ENCODE peak calls at places on chromosome 17, in seven cellular contexts. M, G, Y, F, D, T and J are unnamed samples.

GRCh38 chr17:27264068-27264812 is 29.7 kb upstream of the WSB1 start:
- DNase-seq in Y (no peak), G (no peak), F (no peak), D (no peak), M (no peak), T (no peak), J (no peak)

GRCh38 chr17:66165537-66166123 is 26.3 kb downstream of the CEP112 start:
- DNase-seq in T (peak; percentile 47), M (peak; percentile 35), Y (no peak), G (peak; percentile 10), F (no peak), D (no peak), J (peak; percentile 20)

GRCh38 chr17:4584125-4584834 is at the start of gene SMTNL2:
- DNase-seq in Y (no peak), F (peak; percentile 80), T (no peak), M (no peak), D (no peak), G (no peak), J (no peak)

GRCh38 chr17:49216482-49216881 is 6.0 kb downstream of the ABI3 start:
- DNase-seq in F (no peak), T (no peak), M (no peak), Y (no peak), G (no peak), D (no peak), J (no peak)

GRCh38 chr17:8056976-8057625 is 18.2 kb downstream of the ALOX15B start:
- DNase-seq in Y (peak; percentile 18), T (no peak), M (no peak), D (peak; percentile 48), G (no peak), F (no peak), J (no peak)

GRCh38 chr17:155576-155975 is 18.2 kb downstream of the SCGB1C2 start:
- DNase-seq in D (peak; percentile 28), F (no peak), G (no peak), T (no peak), M (no peak), Y (no peak), J (no peak)

GRCh38 chr17:66348605-66349165 is 46.3 kb downstream of the PRKCA start:
- DNase-seq in G (peak; percentile 39), Y (no peak), M (peak; percentile 40), T (no peak), D (no peak), F (no peak), J (peak; percentile 43)

GRCh38 chr17:57090560-57091185 is 5.6 kb downstream of the AKAP1 start:
- DNase-seq in T (no peak), M (peak; percentile 29), F (no peak), G (no peak), Y (no peak), D (no peak), J (no peak)

GRCh38 chr17:73932216-73932749 is 271.2 kb upstream of the RPL38 start:
- DNase-seq in M (no peak), T (no peak), F (no peak), Y (no peak), G (no peak), D (no peak), J (no peak)

GRCh38 chr17:8224891-8225812 is 14.8 kb upstream of the AURKB start:
- DNase-seq in G (no peak), T (no peak), Y (no peak), M (no peak), F (no peak), D (no peak), J (no peak)

DNA sequence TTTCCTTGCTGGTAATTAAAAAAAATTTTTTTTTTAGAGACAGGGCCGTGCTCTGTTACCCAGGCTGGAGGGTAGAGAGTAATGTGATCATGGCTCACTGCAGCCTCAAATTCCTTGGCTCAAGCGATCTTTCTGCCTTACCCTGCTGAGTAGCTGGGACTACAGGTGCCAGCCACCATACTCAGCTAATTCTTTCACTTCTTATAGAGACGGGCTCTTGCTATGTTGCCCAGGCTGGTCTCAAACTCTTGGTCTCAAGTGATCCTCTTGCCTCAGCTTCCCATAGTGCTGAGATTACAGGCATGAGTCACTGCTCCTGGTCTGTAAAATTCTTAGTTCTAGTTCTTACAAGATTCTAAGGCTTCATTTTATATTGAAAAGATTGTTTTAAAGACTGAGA is 11.1 kb downstream of the SMIM36 start:
- DNase-seq in F (no peak), Y (no peak), G (no peak), M (no peak), D (no peak), T (no peak), J (no peak)
- H3K4me3 ChIP-seq in F (no peak overlapping the region), Y (no peak overlapping the region), G (no peak overlapping the region), M (no peak overlapping the region), D (no peak overlapping the region), T (no peak overlapping the region), J (no peak overlapping the region)

DNA sequence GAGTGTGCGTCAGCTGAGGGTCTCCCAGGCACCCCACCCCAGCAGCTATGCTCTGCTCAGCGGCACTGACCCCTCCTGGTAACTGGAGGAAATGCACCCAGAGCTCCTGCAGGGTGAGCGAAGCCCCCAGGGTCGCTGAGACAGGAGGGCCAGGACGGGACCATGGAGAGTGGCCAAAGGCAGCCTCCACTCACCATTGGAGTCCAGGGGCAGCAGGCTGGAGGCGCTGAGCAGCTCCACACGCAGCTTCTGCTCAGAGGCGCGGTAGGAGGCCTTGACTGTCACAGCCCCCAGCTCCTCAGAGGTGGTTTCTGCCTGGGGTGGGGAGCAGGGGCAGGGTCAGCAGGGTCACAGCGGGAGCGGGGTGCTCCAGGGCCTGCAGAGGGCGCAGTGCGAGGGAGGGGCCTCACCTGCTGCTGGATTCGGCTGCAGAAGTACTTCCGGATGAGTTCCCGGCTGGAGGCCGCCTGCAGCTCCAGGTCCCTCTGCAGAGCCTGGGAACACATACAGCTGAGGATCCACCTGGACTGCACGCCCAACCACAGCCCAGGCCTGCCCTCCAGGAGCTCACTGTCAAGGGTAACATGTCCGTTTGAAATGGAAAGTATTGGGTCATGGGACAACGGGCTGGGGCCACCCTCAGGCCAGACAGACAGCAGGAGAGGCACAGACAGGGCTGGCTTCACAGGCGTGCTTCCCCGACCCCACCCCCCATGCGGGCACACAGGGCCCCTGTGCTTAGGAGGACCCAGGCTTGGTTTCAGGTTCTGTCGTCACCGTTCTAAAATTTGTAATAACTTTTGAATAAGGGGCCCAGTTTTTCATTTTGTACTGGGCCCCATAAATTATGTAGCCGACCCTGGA is 13.8 kb downstream of the UNC13D start:
- DNase-seq in D (no peak), G (no peak), F (no peak), Y (no peak), M (no peak), T (no peak), J (no peak)
- H3K4me3 ChIP-seq in D (no peak overlapping the region), G (no peak overlapping the region), F (no peak overlapping the region), Y (no peak overlapping the region), M (no peak overlapping the region), T (no peak overlapping the region), J (no peak overlapping the region)

GRCh38 chr17:78670850-78671291 is 93.7 kb upstream of the DNAH17 start:
- DNase-seq in Y (no peak), F (no peak), D (no peak), T (no peak), M (no peak), G (no peak), J (no peak)
- H3K4me3 ChIP-seq in Y (no peak overlapping the region), F (no peak overlapping the region), D (no peak overlapping the region), T (no peak overlapping the region), M (no peak overlapping the region), G (no peak overlapping the region), J (no peak overlapping the region)

DNA sequence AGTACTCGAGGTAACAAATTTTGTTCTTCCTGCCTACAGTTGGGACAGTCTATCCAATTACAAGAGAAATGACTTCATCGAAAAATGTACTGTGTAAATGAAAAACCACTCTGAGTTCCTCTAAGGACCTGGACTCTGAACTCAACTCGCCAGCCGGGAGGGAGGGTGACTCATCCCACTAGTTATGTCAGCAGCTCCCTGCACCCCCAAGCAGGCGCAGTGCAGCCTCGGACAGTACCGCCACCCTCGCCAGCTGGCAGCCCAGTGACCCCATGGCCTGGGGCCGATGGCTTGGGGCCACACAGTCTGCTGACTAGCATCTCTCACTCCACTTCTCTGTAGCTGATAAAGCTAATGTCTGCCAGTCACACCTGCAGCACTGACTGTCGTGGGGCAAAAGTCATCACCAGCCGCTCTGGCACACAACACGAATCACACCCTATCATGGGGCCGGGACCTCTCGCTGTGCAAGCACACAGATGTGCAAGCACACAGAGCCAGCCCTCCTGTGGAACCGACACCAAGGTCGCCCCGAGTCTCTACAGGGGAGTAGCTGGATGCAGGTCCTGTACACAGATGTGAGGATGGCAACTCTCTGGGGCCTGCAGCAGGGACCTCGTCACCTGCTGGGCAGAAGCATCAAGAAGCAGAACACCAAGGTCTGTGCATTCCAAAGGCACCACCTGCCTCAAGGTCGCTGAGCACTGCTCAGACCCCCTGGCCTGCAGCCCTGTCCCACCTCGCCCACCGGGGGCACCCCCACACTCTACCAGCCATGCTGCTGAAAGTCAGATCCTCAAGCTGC is 5.7 kb downstream of the CSNK1D start:
- DNase-seq in M (peak; percentile 86), Y (peak; percentile 90), G (peak; percentile 86), D (peak; percentile 94), F (peak; percentile 94), T (no peak), J (peak; percentile 88)
- H3K4me3 ChIP-seq in M (no peak overlapping the region), Y (peak overlapping the region; percentile 2), G (no peak overlapping the region), D (peak overlapping the region; percentile 22), F (peak overlapping the region; percentile 54), T (no peak overlapping the region), J (peak overlapping the region; percentile 13)

DNA sequence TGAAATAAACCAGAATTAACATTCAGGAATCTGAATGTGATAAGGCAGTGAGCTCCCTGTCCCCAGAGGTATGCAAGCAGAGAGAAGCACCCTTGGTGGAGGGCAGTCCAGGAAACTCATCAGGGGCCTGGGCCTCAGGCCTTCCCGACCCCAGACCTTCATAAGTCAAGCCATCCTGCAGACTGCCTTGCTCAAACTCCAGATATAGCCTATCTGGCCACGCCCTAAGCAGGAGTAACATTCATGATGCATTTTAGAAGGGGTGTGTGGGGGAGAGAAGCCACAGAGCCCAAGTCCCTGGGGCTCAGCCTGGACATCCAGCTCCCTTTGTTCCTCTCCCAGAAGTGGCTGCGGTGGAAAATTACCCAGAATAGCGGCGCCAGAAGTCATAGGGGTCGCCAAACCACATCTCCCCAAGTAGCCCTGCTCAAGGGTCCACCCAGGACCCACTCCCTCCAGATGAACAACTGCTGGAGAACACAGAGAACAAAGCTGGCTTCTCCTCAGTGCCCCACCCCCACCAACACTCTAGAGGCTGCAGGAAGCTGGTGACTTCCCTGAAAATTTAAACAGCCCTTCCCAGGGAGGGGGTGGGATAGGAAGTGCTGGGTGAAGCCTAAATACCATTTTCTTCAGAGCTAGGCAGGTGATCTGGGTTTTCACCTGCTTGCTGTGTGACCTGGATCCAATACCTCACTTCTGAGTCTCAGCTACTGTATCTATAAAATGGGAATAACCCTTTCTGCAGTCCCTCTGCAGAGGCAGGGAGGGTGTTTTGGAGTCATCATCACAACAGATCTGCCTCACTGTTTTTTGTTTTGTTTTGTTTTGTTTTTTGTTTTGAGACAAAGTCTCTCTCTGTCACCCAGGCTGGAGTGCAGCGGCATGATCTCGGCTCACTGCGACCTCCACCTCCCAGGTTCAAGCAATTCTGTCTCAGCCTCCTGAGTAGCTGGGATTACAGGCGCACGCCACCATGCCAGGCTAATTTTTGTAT is 1.5 kb upstream of the SREBF1 start:
- DNase-seq in G (no peak), F (peak; percentile 74), Y (no peak), T (no peak), M (no peak), D (peak; percentile 79), J (no peak)
- H3K4me3 ChIP-seq in G (no peak overlapping the region), F (peak overlapping the region; percentile 89), Y (no peak overlapping the region), T (no peak overlapping the region), M (no peak overlapping the region), D (peak overlapping the region; percentile 98), J (no peak overlapping the region)